ENCODE peak calls at places on chromosomes 3 and 15, in nine cellular contexts. O is fibroblast of lung; U is NCI-H1417; V is kidney glomerular epithelial cell; T is T-helper 9 cell; E is activated CD8-positive, alpha-beta T cell treated with anti-CD3 and anti-CD28 coated beads for 36 hours; J is PC-9; C is mesendoderm; H is ureter. A is an unnamed sample.
A peak's percentile ranks its signal among the peaks of the same experiment; 100 is the strongest.

GRCh38 chr15:39358441-39359041 is 222.3 kb upstream of the THBS1 start:
- DNase-seq in O (peak; percentile 89), U (peak; percentile 2), V (no peak), T (no peak), E (peak; percentile 3), J (no peak), C (no peak), H (peak; percentile 60), A (no peak)

GRCh38 chr3:149751551-149751950 is 738 bp downstream of the COMMD2 start:
- DNase-seq in O (peak; percentile 17), U (peak; percentile 52), V (no peak), T (no peak), E (no peak), J (no peak), C (peak; percentile 33), H (no peak), A (no peak)

GRCh38 chr15:59918994-59919951 is 84.8 kb upstream of the FOXB1 start:
- DNase-seq in O (peak; percentile 88), U (no peak), V (peak; percentile 87), T (no peak), E (peak; percentile 76), J (peak; percentile 37), C (no peak), H (no peak), A (no peak)

GRCh38 chr3:40407611-40408010 is 20.6 kb downstream of the ENTPD3 start:
- DNase-seq in O (no peak), U (no peak), V (no peak), T (no peak), E (no peak), J (no peak), C (no peak), H (no peak), A (no peak)

GRCh38 chr3:50354186-50354764 is 3.6 kb downstream of the CYB561D2 start:
- DNase-seq in O (no peak), U (no peak), V (no peak), T (no peak), E (no peak), J (no peak), C (no peak), H (no peak), A (no peak)

GRCh38 chr3:120795017-120795648 is 52.6 kb downstream of the GTF2E1 start:
- DNase-seq in O (peak; percentile 78), U (peak; percentile 75), V (peak; percentile 74), T (peak; percentile 87), E (peak; percentile 94), J (peak; percentile 66), C (peak; percentile 88), H (peak; percentile 73), A (peak; percentile 67)

GRCh38 chr3:126573492-126574117 is 14.9 kb upstream of the C3orf22 start:
- DNase-seq in O (no peak), U (no peak), V (no peak), T (no peak), E (no peak), J (peak; percentile 49), C (no peak), H (no peak), A (no peak)

GRCh38 chr15:67146875-67147381 is 81.5 kb downstream of the SMAD3 start:
- DNase-seq in O (peak; percentile 94), U (no peak), V (peak; percentile 71), T (peak; percentile 23), E (peak; percentile 46), J (peak; percentile 67), C (peak; percentile 71), H (peak; percentile 81), A (no peak)

GRCh38 chr3:196789773-196790419 is 50.2 kb downstream of the PAK2 start:
- DNase-seq in O (no peak), U (no peak), V (no peak), T (no peak), E (no peak), J (peak; percentile 59), C (no peak), H (no peak), A (no peak)

GRCh38 chr3:179898024-179898423 is 138.7 kb downstream of the PEX5L start:
- DNase-seq in O (peak; percentile 47), U (peak; percentile 73), V (peak; percentile 5), T (no peak), E (peak; percentile 38), J (peak; percentile 19), C (peak; percentile 97), H (no peak), A (no peak)

A was measured in nucleus accumbens.